ENCODE peak calls at places on chromosomes 2 and 18, in ten cellular contexts. Y is NCI-H146; U is T follicular helper cell; M is stimulated activated CD8-positive, alpha-beta memory T cell treated with anti-CD3 and anti-CD28 coated beads, Interleukin-15, amount 100 ng/mL, for 1 hour; B is left lobe of liver; Z is EL; W is SK-MEL-5; E is AG04449; R is endodermal cell; N is activated CD8-positive, alpha-beta memory T cell treated with anti-CD3 and anti-CD28 coated beads, Interleukin-2, amount 50 U/mL, for 48 hours. O is an unnamed sample.
A peak's percentile ranks its signal among the peaks of the same experiment; 100 is the strongest.

GRCh38 chr2:180416553-180417113 is 409.5 kb upstream of the CWC22 start:
- DNase-seq in Y (peak; percentile 8), U (no peak), M (no peak), B (no peak), Z (no peak), W (no peak), E (no peak), R (no peak), N (no peak), O (no peak)

GRCh38 chr2:70785137-70785911 is 5.1 kb downstream of the FIGLA start:
- DNase-seq in Y (peak; percentile 23), U (no peak), M (no peak), B (no peak), Z (peak; percentile 14), W (peak; percentile 76), E (no peak), R (peak; percentile 85), N (peak; percentile 60), O (no peak)

GRCh38 chr2:66095820-66096219 is 339.1 kb upstream of the MEIS1 start:
- DNase-seq in Y (no peak), U (no peak), M (no peak), B (no peak), Z (no peak), W (no peak), E (no peak), R (peak; percentile 78), N (no peak), O (no peak)

GRCh38 chr2:40773291-40773690 is 321.4 kb upstream of the SLC8A1 start:
- DNase-seq in Y (no peak), U (no peak), M (no peak), B (no peak), Z (no peak), W (no peak), E (no peak), R (no peak), N (no peak), O (no peak)

GRCh38 chr2:220779918-220780317 is 792.2 kb downstream of the EPHA4 start:
- DNase-seq in Y (no peak), U (no peak), M (no peak), B (no peak), Z (peak; percentile 88), W (peak; percentile 1), E (peak; percentile 41), R (no peak), N (no peak), O (no peak)

GRCh38 chr2:234146087-234146826 is 95.8 kb downstream of the SPP2 start:
- DNase-seq in Y (no peak), U (no peak), M (no peak), B (no peak), Z (peak; percentile 91), W (peak; percentile 67), E (peak; percentile 55), R (no peak), N (no peak), O (no peak)

GRCh38 chr2:126771501-126772195 is 115.7 kb downstream of the GYPC start:
- DNase-seq in Y (no peak), U (no peak), M (no peak), B (no peak), Z (no peak), W (no peak), E (no peak), R (no peak), N (no peak), O (no peak)

GRCh38 chr2:69185807-69186206 is 172.8 kb downstream of the ANTXR1 start:
- DNase-seq in Y (peak; percentile 1), U (no peak), M (no peak), B (no peak), Z (peak; percentile 85), W (no peak), E (no peak), R (no peak), N (no peak), O (no peak)

GRCh38 chr2:41736586-41736985 is 311.2 kb upstream of the PKDCC start:
- DNase-seq in Y (no peak), U (no peak), M (no peak), B (no peak), Z (no peak), W (no peak), E (no peak), R (no peak), N (no peak), O (no peak)

GRCh38 chr2:187689372-187689771 is 135.1 kb upstream of the TFPI start:
- DNase-seq in Y (no peak), U (no peak), M (no peak), B (no peak), Z (peak; percentile 51), W (no peak), E (no peak), R (no peak), N (no peak), O (no peak)

GRCh38 chr18:58671941-58672565 is 788 bp downstream of the MALT1 start:
- DNase-seq in Y (no peak), U (no peak), M (peak; percentile 14), B (no peak), Z (peak; percentile 50), W (peak; percentile 16), E (no peak), R (no peak), N (no peak), O (no peak)

GRCh38 chr2:26316041-26316440 is 29.9 kb upstream of the SELENOI start:
- DNase-seq in Y (peak; percentile 16), U (no peak), M (no peak), B (no peak), Z (peak; percentile 22), W (peak; percentile 61), E (no peak), R (peak; percentile 69), N (no peak), O (no peak)

GRCh38 chr2:65296971-65297370 is 69.3 kb downstream of the ACTR2 start:
- DNase-seq in Y (no peak), U (no peak), M (no peak), B (no peak), Z (no peak), W (no peak), E (no peak), R (no peak), N (no peak), O (no peak)

GRCh38 chr18:79943608-79944125 is 7.8 kb downstream of the SLC66A2 start:
- DNase-seq in Y (no peak), U (no peak), M (no peak), B (no peak), Z (no peak), W (no peak), E (no peak), R (no peak), N (peak; percentile 49), O (no peak)

GRCh38 chr2:64609229-64609994 is 44.3 kb downstream of the SERTAD2 start:
- DNase-seq in Y (no peak), U (peak; percentile 50), M (no peak), B (peak; percentile 79), Z (peak; percentile 34), W (no peak), E (no peak), R (peak; percentile 89), N (peak; percentile 86), O (peak; percentile 58)

GRCh38 chr2:40658917-40659316 is 207.0 kb upstream of the SLC8A1 start:
- DNase-seq in Y (no peak), U (no peak), M (no peak), B (no peak), Z (peak; percentile 9), W (peak; percentile 7), E (no peak), R (peak; percentile 77), N (no peak), O (no peak)

GRCh38 chr18:39825485-39825884 is 2129.5 kb upstream of the PIK3C3 start:
- DNase-seq in Y (no peak), U (no peak), M (no peak), B (no peak), Z (no peak), W (no peak), E (no peak), R (no peak), N (no peak), O (no peak)

GRCh38 chr2:14756981-14757657 is 124.6 kb downstream of the LRATD1 start:
- DNase-seq in Y (no peak), U (no peak), M (no peak), B (no peak), Z (peak; percentile 85), W (no peak), E (peak; percentile 65), R (no peak), N (no peak), O (no peak)

GRCh38 chr2:177584293-177584692 is 191.7 kb downstream of the AGPS start:
- DNase-seq in Y (no peak), U (no peak), M (no peak), B (no peak), Z (no peak), W (no peak), E (no peak), R (no peak), N (no peak), O (no peak)

GRCh38 chr2:182891611-182892010 is 25.2 kb upstream of the FRZB start:
- DNase-seq in Y (no peak), U (no peak), M (no peak), B (no peak), Z (no peak), W (no peak), E (no peak), R (no peak), N (no peak), O (no peak)

GRCh38 chr2:34652636-34653035 is 1053.5 kb upstream of the FAM98A start:
- DNase-seq in Y (no peak), U (no peak), M (no peak), B (no peak), Z (peak; percentile 3), W (peak; percentile 14), E (no peak), R (no peak), N (no peak), O (no peak)

GRCh38 chr18:33146009-33146408 is 294.5 kb downstream of the CCDC178 start:
- DNase-seq in Y (no peak), U (no peak), M (no peak), B (no peak), Z (no peak), W (no peak), E (no peak), R (no peak), N (no peak), O (no peak)

GRCh38 chr2:33069894-33070651 is 123.3 kb downstream of the LTBP1 start:
- DNase-seq in Y (no peak), U (no peak), M (no peak), B (peak; percentile 78), Z (peak; percentile 99), W (no peak), E (peak; percentile 92), R (no peak), N (peak; percentile 64), O (peak; percentile 90)

GRCh38 chr18:49275448-49275847 is 185.0 kb downstream of the DYM start:
- DNase-seq in Y (no peak), U (no peak), M (no peak), B (no peak), Z (no peak), W (no peak), E (no peak), R (no peak), N (no peak), O (no peak)

GRCh38 chr2:44100351-44100750 is 68.3 kb upstream of the PPM1B start:
- DNase-seq in Y (peak; percentile 11), U (no peak), M (no peak), B (no peak), Z (peak; percentile 97), W (peak; percentile 74), E (peak; percentile 54), R (no peak), N (no peak), O (peak; percentile 80)

GRCh38 chr2:85550476-85550875 is 10.8 kb downstream of the GGCX start:
- DNase-seq in Y (no peak), U (no peak), M (no peak), B (no peak), Z (no peak), W (no peak), E (no peak), R (no peak), N (no peak), O (no peak)

GRCh38 chr2:49251766-49252165 is 97.5 kb upstream of the FSHR start:
- DNase-seq in Y (no peak), U (no peak), M (no peak), B (no peak), Z (peak; percentile 77), W (no peak), E (peak; percentile 71), R (no peak), N (no peak), O (no peak)

GRCh38 chr2:62302763-62303435 is 107.0 kb downstream of the B3GNT2 start:
- DNase-seq in Y (no peak), U (no peak), M (no peak), B (no peak), Z (no peak), W (no peak), E (no peak), R (no peak), N (no peak), O (no peak)